ENCODE peak calls at places on chromosomes 3 and 15, in eight cellular contexts. Y, J, P, V, L, D, O and E are unnamed samples.
A peak's percentile ranks its signal among the peaks of the same experiment; 100 is the strongest.

GRCh38 chr3:52925405-52926313 is 28.3 kb upstream of the STIMATE start:
- DNase-seq in Y (no peak), J (no peak), P (no peak), V (no peak), L (no peak), D (no peak), O (no peak), E (no peak)

GRCh38 chr3:174168538-174169254 is 690.4 kb upstream of the NAALADL2 start:
- DNase-seq in Y (no peak), J (no peak), P (no peak), V (no peak), L (no peak), D (no peak), O (no peak), E (no peak)

GRCh38 chr15:76310470-76311070 is 699 bp downstream of the ETFA start:
- DNase-seq in Y (no peak), J (no peak), P (no peak), V (no peak), L (peak; percentile 50), D (no peak), O (no peak), E (peak; percentile 33)

GRCh38 chr3:152728346-152728980 is 106.5 kb upstream of the P2RY1 start:
- DNase-seq in Y (no peak), J (no peak), P (no peak), V (no peak), L (no peak), D (peak; percentile 45), O (no peak), E (no peak)

GRCh38 chr15:92801774-92802464 is 98.2 kb upstream of the CHD2 start:
- DNase-seq in Y (peak; percentile 85), J (peak; percentile 81), P (peak; percentile 35), V (no peak), L (peak; percentile 59), D (peak; percentile 90), O (peak; percentile 76), E (no peak)

GRCh38 chr3:67037615-67038014 is 39.5 kb downstream of the KBTBD8 start:
- DNase-seq in Y (no peak), J (no peak), P (no peak), V (no peak), L (no peak), D (peak; percentile 58), O (no peak), E (no peak)

GRCh38 chr3:17140670-17141505 is 256.1 kb downstream of the PLCL2 start:
- DNase-seq in Y (no peak), J (no peak), P (no peak), V (no peak), L (no peak), D (peak; percentile 9), O (no peak), E (peak; percentile 31)

GRCh38 chr3:15933439-15934144 is 135.8 kb upstream of the ANKRD28 start:
- DNase-seq in Y (no peak), J (no peak), P (no peak), V (no peak), L (no peak), D (peak; percentile 43), O (no peak), E (no peak)

GRCh38 chr3:48989126-48989795 is 780 bp upstream of the P4HTM start:
- DNase-seq in Y (no peak), J (no peak), P (no peak), V (no peak), L (no peak), D (no peak), O (no peak), E (no peak)

GRCh38 chr15:77312523-77312922 is 107.4 kb downstream of the PEAK1 start:
- DNase-seq in Y (peak; percentile 81), J (no peak), P (no peak), V (no peak), L (no peak), D (no peak), O (no peak), E (no peak)

GRCh38 chr3:125045965-125046364 is 9.8 kb downstream of the HEG1 start:
- DNase-seq in Y (no peak), J (no peak), P (no peak), V (no peak), L (no peak), D (peak; percentile 78), O (no peak), E (no peak)

GRCh38 chr3:105502333-105502732 is 135.6 kb downstream of the ALCAM start:
- DNase-seq in Y (no peak), J (no peak), P (no peak), V (no peak), L (no peak), D (no peak), O (no peak), E (no peak)

GRCh38 chr15:29924750-29925149 is 102.5 kb upstream of the TJP1 start:
- DNase-seq in Y (no peak), J (no peak), P (peak; percentile 12), V (no peak), L (no peak), D (peak; percentile 53), O (no peak), E (no peak)

GRCh38 chr3:38207262-38208003 is 42.1 kb downstream of the OXSR1 start:
- DNase-seq in Y (no peak), J (no peak), P (no peak), V (no peak), L (no peak), D (no peak), O (no peak), E (no peak)

GRCh38 chr3:58184309-58184981 is 26.3 kb downstream of the DNASE1L3 start:
- DNase-seq in Y (no peak), J (no peak), P (no peak), V (no peak), L (no peak), D (no peak), O (no peak), E (no peak)

GRCh38 chr15:56343879-56344278 is 21.3 kb upstream of the TEX9 start:
- DNase-seq in Y (no peak), J (no peak), P (no peak), V (no peak), L (no peak), D (no peak), O (no peak), E (no peak)

GRCh38 chr15:90650117-90650955 is 66.8 kb upstream of the BLM start:
- DNase-seq in Y (no peak), J (no peak), P (no peak), V (no peak), L (no peak), D (peak; percentile 52), O (no peak), E (no peak)

GRCh38 chr3:43425829-43426228 is 139.5 kb downstream of the SNRK start:
- DNase-seq in Y (no peak), J (no peak), P (no peak), V (no peak), L (no peak), D (no peak), O (no peak), E (no peak)

GRCh38 chr3:183116051-183116614 is 16.8 kb upstream of the MCCC1 start:
- DNase-seq in Y (no peak), J (no peak), P (peak; percentile 83), V (peak; percentile 73), L (peak; percentile 74), D (no peak), O (no peak), E (peak; percentile 94)

GRCh38 chr3:10450494-10451440 is 54.6 kb downstream of the ATP2B2 start:
- DNase-seq in Y (no peak), J (no peak), P (no peak), V (no peak), L (no peak), D (no peak), O (no peak), E (no peak)

GRCh38 chr3:135056084-135056730 is 261.1 kb downstream of the EPHB1 start:
- DNase-seq in Y (no peak), J (no peak), P (no peak), V (no peak), L (no peak), D (no peak), O (no peak), E (no peak)

GRCh38 chr3:122535964-122536363 is 21.2 kb upstream of the KPNA1 start:
- DNase-seq in Y (no peak), J (no peak), P (no peak), V (no peak), L (no peak), D (no peak), O (no peak), E (no peak)

GRCh38 chr3:169243122-169243521 is 420.4 kb downstream of the MECOM start:
- DNase-seq in Y (no peak), J (no peak), P (no peak), V (no peak), L (no peak), D (peak; percentile 59), O (no peak), E (no peak)
- H3K4me3 ChIP-seq in Y (no peak overlapping the region), J (no peak overlapping the region), P (no peak overlapping the region), V (no peak overlapping the region), L (no peak overlapping the region), D (peak overlapping the region; percentile 70), O (no peak overlapping the region), E (no peak overlapping the region)

GRCh38 chr3:64475037-64475436 is 212.8 kb downstream of the ADAMTS9 start:
- DNase-seq in Y (no peak), J (no peak), P (no peak), V (no peak), L (no peak), D (no peak), O (no peak), E (no peak)
- TF ChIP-seq CTCF in Y (no peak), J (no peak), P (no peak), V (peak; percentile 18), L (no peak), D (no peak), O (no peak), E (no peak)

DNA sequence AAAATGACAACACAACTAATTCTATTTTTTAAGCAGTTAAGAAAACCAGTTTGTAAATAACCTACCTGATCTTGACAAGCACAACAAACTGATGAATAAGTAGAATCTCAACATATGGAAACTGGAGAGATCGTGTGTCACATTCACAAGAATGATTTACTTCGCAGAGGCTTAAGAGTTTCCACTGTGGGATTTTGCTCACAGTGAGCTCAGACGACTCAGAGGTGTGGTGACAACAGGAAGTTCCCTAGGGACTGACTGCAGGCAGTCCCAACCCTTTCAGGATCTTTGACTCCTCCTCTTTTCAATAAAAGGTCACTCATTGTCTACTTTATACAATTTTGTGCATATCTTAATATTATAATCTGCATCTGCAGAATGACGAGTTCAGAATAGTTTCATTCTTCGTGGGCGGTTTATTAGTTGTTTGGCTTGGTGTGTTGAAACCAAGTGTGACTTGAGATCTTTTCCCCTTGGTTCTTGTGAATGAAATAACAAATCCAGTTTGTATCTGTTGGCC is at the start of gene LIPH:
- DNase-seq in Y (peak; percentile 15), J (no peak), P (peak; percentile 82), V (peak; percentile 34), L (peak; percentile 78), D (no peak), O (no peak), E (peak; percentile 91)
- H3K4me3 ChIP-seq in Y (no peak within 1 kb of the TSS), J (peak within 1 kb of the TSS; percentile 8), P (peak within 1 kb of the TSS; percentile 29), V (peak within 1 kb of the TSS; percentile 33), L (peak within 1 kb of the TSS; percentile 30), D (no peak within 1 kb of the TSS), O (no peak within 1 kb of the TSS), E (peak within 1 kb of the TSS; percentile 90)

DNA sequence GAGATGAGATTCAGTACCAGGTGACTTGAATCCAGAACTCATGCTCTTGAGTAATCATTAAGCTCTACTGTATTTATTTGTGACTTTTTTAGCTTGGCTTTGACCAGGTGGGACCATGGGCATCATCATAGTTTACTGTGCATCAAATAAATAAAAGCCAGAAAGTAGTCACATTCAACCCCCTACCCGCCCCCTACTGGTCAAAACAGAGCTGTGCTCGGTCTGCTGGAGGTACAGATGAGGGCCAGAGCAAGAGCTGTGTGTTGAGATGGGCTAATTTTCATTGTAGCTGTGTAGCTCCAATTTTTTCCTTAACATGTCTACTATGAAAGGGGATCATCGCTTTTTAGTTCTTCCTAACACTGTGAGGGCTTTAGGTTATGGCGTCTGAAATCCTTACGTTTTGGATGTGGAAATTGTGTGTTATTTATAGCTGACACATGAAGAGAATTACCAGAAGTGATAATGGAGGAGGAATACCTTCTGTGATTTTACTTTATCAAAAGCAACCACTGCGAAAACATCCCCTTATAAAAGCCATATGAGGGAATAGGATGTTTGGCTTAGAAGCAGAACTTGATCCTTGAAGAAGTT is 375.1 kb downstream of the PTPRG start:
- DNase-seq in Y (no peak), J (no peak), P (peak; percentile 13), V (no peak), L (peak; percentile 23), D (peak; percentile 25), O (no peak), E (peak; percentile 43)
- TF ChIP-seq CTCF in Y (peak; percentile 74), J (no peak), P (no peak), V (peak; percentile 81), L (no peak), D (peak; percentile 40), O (no peak), E (peak; percentile 71)